ENCODE peak calls at places on chromosomes 7 and 10, in four cellular contexts. C is midbrain, I is hypothalamus, S is IMR-90. F is an unnamed sample.

GRCh38 chr10:70190581-70190980 is 20.3 kb upstream of the SAR1A start:
- DNase-seq in C (no peak), I (no peak), S (no peak), F (no peak)

GRCh38 chr10:7832060-7832459 is 13.8 kb downstream of the TAF3 start:
- DNase-seq in I (no peak), C (no peak), S (no peak), F (no peak)

GRCh38 chr10:1515121-1515779 is 222.1 kb downstream of the ADARB2 start:
- DNase-seq in I (no peak), C (no peak), S (no peak), F (no peak)

GRCh38 chr10:96118604-96119450 is 11.3 kb upstream of the ZNF518A start:
- DNase-seq in S (no peak), C (no peak), I (no peak), F (no peak)

GRCh38 chr10:88932539-88933256 is 19.9 kb downstream of the ACTA2 start:
- DNase-seq in S (peak; percentile 87), C (peak; percentile 73), I (peak; percentile 38), F (peak; percentile 87)

GRCh38 chr10:85976267-85976793 is 390.3 kb downstream of the GRID1 start:
- DNase-seq in I (no peak), S (no peak), C (no peak), F (no peak)

GRCh38 chr10:91162050-91162494 is 58.4 kb upstream of the PCGF5 start:
- DNase-seq in C (no peak), S (peak; percentile 46), I (no peak), F (peak; percentile 29)

GRCh38 chr10:44058259-44058658 is 326.6 kb downstream of the CXCL12 start:
- DNase-seq in C (no peak), I (no peak), S (no peak), F (no peak)

GRCh38 chr10:5651086-5651764 is 15.2 kb downstream of the ASB13 start:
- DNase-seq in C (no peak), I (no peak), S (no peak), F (no peak)

GRCh38 chr7:100545636-100546128 is 6.7 kb downstream of the AGFG2 start:
- DNase-seq in C (peak; percentile 31), I (peak; percentile 30), S (peak; percentile 86), F (no peak)

GRCh38 chr10:95328013-95328412 is 37.2 kb upstream of the PDLIM1 start:
- DNase-seq in S (no peak), C (no peak), I (no peak), F (no peak)

F was measured in hippocampal formation.